ENCODE peak calls at places on chromosomes 5 and 9, in seven cellular contexts. One of them, this sample, is unnamed. For H3K4me1, the result is how much of the 10 kb centered on the place peaks cover.

GRCh38 chr9:136265561-136266355 is 20.1 kb upstream of the QSOX2 start:
- DNase-seq in prostate gland: no peak
- DNase-seq in HCT116: no peak
- DNase-seq in breast epithelium: no peak
- DNase-seq in suprapubic skin: no peak
- DNase-seq in Panc1: no peak
- DNase-seq in transverse colon: no peak
- DNase-seq in this sample: no peak

GRCh38 chr5:151612689-151613427 is 21.7 kb upstream of the FAT2 start:
- DNase-seq in prostate gland: no peak
- DNase-seq in HCT116: peak
- DNase-seq in breast epithelium: no peak
- DNase-seq in suprapubic skin: no peak
- DNase-seq in Panc1: no peak
- DNase-seq in transverse colon: no peak
- DNase-seq in this sample: no peak

GRCh38 chr9:126516936-126517750 is 96.6 kb upstream of the LMX1B start:
- DNase-seq in prostate gland: no peak
- DNase-seq in HCT116: peak
- DNase-seq in breast epithelium: no peak
- DNase-seq in suprapubic skin: peak
- DNase-seq in Panc1: no peak
- DNase-seq in transverse colon: no peak
- DNase-seq in this sample: no peak

GRCh38 chr9:99031994-99032393 is 72.9 kb upstream of the TGFBR1 start:
- DNase-seq in prostate gland: no peak
- DNase-seq in HCT116: no peak
- DNase-seq in breast epithelium: no peak
- DNase-seq in suprapubic skin: no peak
- DNase-seq in Panc1: no peak
- DNase-seq in transverse colon: no peak
- DNase-seq in this sample: no peak

GRCh38 chr5:156834916-156835315 is 15.2 kb upstream of the PPP1R2B start:
- DNase-seq in prostate gland: no peak
- DNase-seq in HCT116: no peak
- DNase-seq in breast epithelium: no peak
- DNase-seq in suprapubic skin: no peak
- DNase-seq in Panc1: no peak
- DNase-seq in transverse colon: peak
- DNase-seq in this sample: no peak

GRCh38 chr5:180365829-180366228 is 12.7 kb upstream of the GFPT2 start:
- DNase-seq in prostate gland: no peak
- DNase-seq in HCT116: no peak
- DNase-seq in breast epithelium: no peak
- DNase-seq in suprapubic skin: no peak
- DNase-seq in Panc1: no peak
- DNase-seq in transverse colon: no peak
- DNase-seq in this sample: no peak

GRCh38 chr9:127049044-127049443 is 73.4 kb downstream of the ANGPTL2 start:
- DNase-seq in prostate gland: peak
- DNase-seq in HCT116: no peak
- DNase-seq in breast epithelium: no peak
- DNase-seq in suprapubic skin: peak
- DNase-seq in Panc1: peak
- DNase-seq in transverse colon: peak
- DNase-seq in this sample: peak

GRCh38 chr5:109931049-109931448 is 241.3 kb downstream of the MAN2A1 start:
- DNase-seq in prostate gland: no peak
- DNase-seq in HCT116: no peak
- DNase-seq in breast epithelium: no peak
- DNase-seq in suprapubic skin: no peak
- DNase-seq in Panc1: no peak
- DNase-seq in transverse colon: no peak
- DNase-seq in this sample: no peak

GRCh38 chr9:133202145-133202513 is 6.9 kb downstream of the OBP2B start:
- DNase-seq in prostate gland: no peak
- DNase-seq in HCT116: no peak
- DNase-seq in breast epithelium: no peak
- DNase-seq in suprapubic skin: no peak
- DNase-seq in Panc1: no peak
- DNase-seq in transverse colon: no peak
- DNase-seq in this sample: no peak

GRCh38 chr9:95313010-95313498 is 4.5 kb downstream of the FANCC start:
- DNase-seq in prostate gland: peak
- DNase-seq in HCT116: peak
- DNase-seq in breast epithelium: peak
- DNase-seq in suprapubic skin: peak
- DNase-seq in Panc1: no peak
- DNase-seq in transverse colon: peak
- DNase-seq in this sample: no peak

GRCh38 chr9:98856982-98857381 is 49.5 kb downstream of the GALNT12 start:
- DNase-seq in prostate gland: no peak
- DNase-seq in HCT116: no peak
- DNase-seq in breast epithelium: no peak
- DNase-seq in suprapubic skin: no peak
- DNase-seq in Panc1: no peak
- DNase-seq in transverse colon: no peak
- DNase-seq in this sample: no peak

GRCh38 chr5:171623551-171624097 is 162.0 kb upstream of the SMIM23 start:
- DNase-seq in prostate gland: no peak
- DNase-seq in HCT116: no peak
- DNase-seq in breast epithelium: no peak
- DNase-seq in suprapubic skin: no peak
- DNase-seq in Panc1: no peak
- DNase-seq in transverse colon: no peak
- DNase-seq in this sample: no peak

GRCh38 chr5:61496406-61497307 is 164.6 kb downstream of the ZSWIM6 start:
- DNase-seq in prostate gland: no peak
- DNase-seq in HCT116: no peak
- DNase-seq in breast epithelium: no peak
- DNase-seq in suprapubic skin: no peak
- DNase-seq in Panc1: no peak
- DNase-seq in transverse colon: no peak
- DNase-seq in this sample: no peak

GRCh38 chr5:133680830-133681555 is 68.7 kb upstream of the FSTL4 start:
- DNase-seq in prostate gland: no peak
- DNase-seq in HCT116: no peak
- DNase-seq in breast epithelium: no peak
- DNase-seq in suprapubic skin: no peak
- DNase-seq in Panc1: no peak
- DNase-seq in transverse colon: no peak
- DNase-seq in this sample: peak

GRCh38 chr9:132182609-132183073 is 20.8 kb downstream of the NTNG2 start:
- DNase-seq in prostate gland: no peak
- DNase-seq in HCT116: no peak
- DNase-seq in breast epithelium: no peak
- DNase-seq in suprapubic skin: no peak
- DNase-seq in Panc1: no peak
- DNase-seq in transverse colon: no peak
- DNase-seq in this sample: no peak

GRCh38 chr9:127279717-127280285 is 15.2 kb downstream of the GARNL3 start:
- DNase-seq in prostate gland: no peak
- DNase-seq in HCT116: no peak
- DNase-seq in breast epithelium: no peak
- DNase-seq in suprapubic skin: no peak
- DNase-seq in Panc1: no peak
- DNase-seq in transverse colon: no peak
- DNase-seq in this sample: no peak

GRCh38 chr5:121525731-121526130 is 326.0 kb upstream of the FTMT start:
- DNase-seq in prostate gland: no peak
- DNase-seq in HCT116: no peak
- DNase-seq in breast epithelium: no peak
- DNase-seq in suprapubic skin: no peak
- DNase-seq in Panc1: no peak
- DNase-seq in transverse colon: no peak
- DNase-seq in this sample: no peak

GRCh38 chr5:140108093-140109049 is 5.5 kb upstream of the PURA start:
- DNase-seq in prostate gland: no peak
- DNase-seq in HCT116: no peak
- DNase-seq in breast epithelium: no peak
- DNase-seq in suprapubic skin: peak
- DNase-seq in Panc1: no peak
- DNase-seq in transverse colon: peak
- DNase-seq in this sample: no peak

GRCh38 chr9:122090981-122091380 is 2.1 kb downstream of the TTLL11 start:
- DNase-seq in prostate gland: no peak
- DNase-seq in HCT116: no peak
- DNase-seq in breast epithelium: no peak
- DNase-seq in suprapubic skin: no peak
- DNase-seq in Panc1: no peak
- DNase-seq in transverse colon: no peak
- DNase-seq in this sample: no peak

GRCh38 chr9:4762889-4763521 is 22.0 kb upstream of the AK3 start:
- DNase-seq in prostate gland: no peak
- DNase-seq in HCT116: no peak
- DNase-seq in breast epithelium: no peak
- DNase-seq in suprapubic skin: no peak
- DNase-seq in Panc1: no peak
- DNase-seq in transverse colon: peak
- DNase-seq in this sample: no peak

GRCh38 chr5:10056228-10056760 is 193.4 kb downstream of the ATPSCKMT start:
- DNase-seq in prostate gland: no peak
- DNase-seq in HCT116: no peak
- DNase-seq in breast epithelium: no peak
- DNase-seq in suprapubic skin: no peak
- DNase-seq in Panc1: no peak
- DNase-seq in transverse colon: no peak
- DNase-seq in this sample: no peak

GRCh38 chr5:159310492-159310891 is 19.8 kb downstream of the IL12B start:
- DNase-seq in prostate gland: peak
- DNase-seq in HCT116: no peak
- DNase-seq in breast epithelium: no peak
- DNase-seq in suprapubic skin: no peak
- DNase-seq in Panc1: no peak
- DNase-seq in transverse colon: peak
- DNase-seq in this sample: no peak

GRCh38 chr9:131942076-131942720 is 137.5 kb downstream of the MED27 start:
- DNase-seq in prostate gland: no peak
- DNase-seq in HCT116: no peak
- DNase-seq in breast epithelium: no peak
- DNase-seq in suprapubic skin: no peak
- DNase-seq in Panc1: no peak
- DNase-seq in transverse colon: no peak
- DNase-seq in this sample: no peak

GRCh38 chr9:100322954-100323536 is 29.7 kb downstream of the TEX10 start:
- DNase-seq in prostate gland: peak
- DNase-seq in HCT116: peak
- DNase-seq in breast epithelium: no peak
- DNase-seq in suprapubic skin: no peak
- DNase-seq in Panc1: no peak
- DNase-seq in transverse colon: no peak
- DNase-seq in this sample: no peak

GRCh38 chr5:377326-377981 is 55.9 kb downstream of the AHRR start:
- DNase-seq in prostate gland: peak
- DNase-seq in HCT116: no peak
- DNase-seq in breast epithelium: peak
- DNase-seq in suprapubic skin: peak
- DNase-seq in Panc1: no peak
- DNase-seq in transverse colon: peak
- DNase-seq in this sample: peak

GRCh38 chr5:173328896-173329369 is 719 bp upstream of the STC2 start:
- DNase-seq in prostate gland: no peak
- DNase-seq in HCT116: peak
- DNase-seq in breast epithelium: no peak
- DNase-seq in suprapubic skin: no peak
- DNase-seq in Panc1: no peak
- DNase-seq in transverse colon: no peak
- DNase-seq in this sample: no peak

GRCh38 chr5:23352437-23352836 is 155.0 kb upstream of the PRDM9 start:
- DNase-seq in prostate gland: no peak
- DNase-seq in HCT116: no peak
- DNase-seq in breast epithelium: no peak
- DNase-seq in suprapubic skin: no peak
- DNase-seq in Panc1: no peak
- DNase-seq in transverse colon: no peak
- DNase-seq in this sample: no peak
- TF ChIP-seq CTCF in prostate gland: no peak
- TF ChIP-seq CTCF in HCT116: no peak
- TF ChIP-seq CTCF in breast epithelium: no peak
- TF ChIP-seq CTCF in suprapubic skin: no peak
- TF ChIP-seq CTCF in Panc1: no peak
- TF ChIP-seq CTCF in transverse colon: no peak
- TF ChIP-seq CTCF in this sample: no peak

DNA sequence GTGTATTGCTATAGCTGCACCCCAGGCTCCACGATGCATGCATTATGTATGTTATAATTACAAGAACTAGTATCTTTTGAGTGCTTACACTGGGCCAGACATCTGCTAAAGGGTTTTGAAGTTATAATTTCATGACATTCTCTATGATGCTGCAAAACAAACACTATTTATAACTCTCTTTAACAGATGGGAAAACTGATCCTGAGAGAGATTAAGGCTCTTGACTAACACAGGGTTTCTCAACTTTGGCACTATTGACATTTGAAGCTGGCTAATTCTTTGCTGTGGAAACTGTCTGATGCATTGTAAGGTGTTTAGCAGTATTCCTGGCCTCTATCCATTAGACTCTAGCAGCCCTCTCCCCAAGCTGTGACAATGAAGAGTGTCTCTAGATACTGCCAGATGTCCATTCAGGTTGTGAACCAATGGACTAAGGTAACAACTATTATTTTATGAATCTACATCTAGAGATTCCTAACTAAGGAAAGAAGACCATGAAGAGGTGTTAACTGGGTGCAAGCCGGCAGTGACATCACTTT is 258.6 kb downstream of the ASTN2 start:
- DNase-seq in prostate gland: no peak
- DNase-seq in HCT116: no peak
- DNase-seq in breast epithelium: no peak
- DNase-seq in suprapubic skin: no peak
- DNase-seq in Panc1: no peak
- DNase-seq in transverse colon: no peak
- DNase-seq in this sample: no peak
- H3K4me1 ChIP-seq in prostate gland: under half
- H3K4me1 ChIP-seq in HCT116: under half
- H3K4me1 ChIP-seq in breast epithelium: under half
- H3K4me1 ChIP-seq in suprapubic skin: under half
- H3K4me1 ChIP-seq in Panc1: under half
- H3K4me1 ChIP-seq in transverse colon: under half
- H3K4me1 ChIP-seq in this sample: under half

GRCh38 chr9:107587175-107587963 is 97.8 kb upstream of the KLF4 start:
- DNase-seq in prostate gland: no peak
- DNase-seq in HCT116: no peak
- DNase-seq in breast epithelium: no peak
- DNase-seq in suprapubic skin: peak
- DNase-seq in Panc1: no peak
- DNase-seq in transverse colon: peak
- DNase-seq in this sample: no peak
- TF ChIP-seq POLR2AphosphoS5 in prostate gland: no peak
- TF ChIP-seq POLR2AphosphoS5 in HCT116: no peak
- TF ChIP-seq POLR2AphosphoS5 in breast epithelium: no peak
- TF ChIP-seq POLR2AphosphoS5 in suprapubic skin: peak
- TF ChIP-seq POLR2AphosphoS5 in Panc1: no peak
- TF ChIP-seq POLR2AphosphoS5 in transverse colon: peak
- TF ChIP-seq POLR2AphosphoS5 in this sample: peak

DNA sequence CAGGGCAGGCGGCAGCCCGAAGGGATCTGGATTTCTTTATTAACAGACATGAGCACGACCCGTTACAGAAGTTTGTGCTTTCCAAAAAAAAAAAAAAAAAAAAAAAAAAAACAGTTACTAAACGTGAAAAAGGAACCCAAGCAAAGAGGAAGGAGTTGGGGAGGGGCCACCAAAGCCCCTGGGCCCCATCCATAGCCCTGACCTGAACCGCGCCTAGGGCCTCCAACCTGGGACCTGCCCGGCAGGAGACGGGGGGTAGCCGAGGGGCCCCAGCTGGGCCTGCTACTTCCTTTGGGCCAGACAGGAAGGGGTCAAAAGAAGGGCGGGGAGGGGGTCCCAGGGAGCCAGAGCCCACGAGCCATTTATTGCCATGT is 10.0 kb downstream of the PRR7 start:
- DNase-seq in prostate gland: no peak
- DNase-seq in HCT116: no peak
- DNase-seq in breast epithelium: no peak
- DNase-seq in suprapubic skin: peak
- DNase-seq in Panc1: no peak
- DNase-seq in transverse colon: no peak
- DNase-seq in this sample: no peak
- TF ChIP-seq CTCF in prostate gland: no peak
- TF ChIP-seq CTCF in HCT116: no peak
- TF ChIP-seq CTCF in breast epithelium: no peak
- TF ChIP-seq CTCF in suprapubic skin: no peak
- TF ChIP-seq CTCF in Panc1: peak
- TF ChIP-seq CTCF in transverse colon: no peak
- TF ChIP-seq CTCF in this sample: no peak

This sample was measured in vagina.